ENCODE peak calls at places on chromosomes 12 and 14, in ten cellular contexts. E is cardiac fibroblast, X is WTC11, H is GM23338, S is SK-N-SH, Q is lower leg skin, O is GM10248, L is tibial artery, M is tibial nerve, D is cardiac muscle cell. V is an unnamed sample.

GRCh38 chr12:57941165-57941894 is at the start of gene ATP23:
- DNase-seq in Q (peak), S (peak), D (peak), O (peak), L (peak), E (peak), X (peak), H (peak), M (peak), V (peak)

GRCh38 chr14:60616326-60617044 is 32.8 kb downstream of the SIX1 start:
- DNase-seq in X (no peak), M (no peak), E (no peak), S (no peak), O (no peak), L (no peak), D (no peak), H (peak), Q (no peak), V (no peak)

GRCh38 chr12:92786045-92786444 is 83.3 kb downstream of the PLEKHG7 start:
- DNase-seq in X (no peak), Q (no peak), M (no peak), L (no peak), H (no peak), S (no peak), D (no peak), E (peak), O (no peak), V (no peak)

GRCh38 chr14:105210266-105211025 is 29.3 kb upstream of the NUDT14 start:
- DNase-seq in D (no peak), M (no peak), H (no peak), Q (no peak), S (no peak), O (no peak), X (no peak), E (no peak), L (no peak), V (no peak)

GRCh38 chr12:105348561-105348960 is 18.1 kb downstream of the C12orf75 start:
- DNase-seq in E (no peak), M (no peak), D (no peak), H (no peak), Q (no peak), S (no peak), X (no peak), L (no peak), O (no peak), V (no peak)

GRCh38 chr14:81095539-81095938 is 125.2 kb downstream of the GTF2A1 start:
- DNase-seq in L (no peak), S (no peak), H (no peak), D (no peak), O (no peak), E (no peak), M (no peak), X (no peak), Q (no peak), V (no peak)

GRCh38 chr12:46942579-46942978 is 116.8 kb upstream of the SLC38A4 start:
- DNase-seq in M (no peak), X (no peak), O (no peak), L (no peak), H (no peak), Q (no peak), D (no peak), E (peak), S (no peak), V (no peak)

GRCh38 chr14:105848570-105848969 is 322.2 kb downstream of the TMEM121 start:
- DNase-seq in E (no peak), M (no peak), Q (no peak), O (no peak), H (no peak), X (no peak), D (no peak), S (no peak), L (no peak), V (no peak)

GRCh38 chr12:49292729-49293055 is 2.3 kb upstream of the PRPH start:
- DNase-seq in Q (no peak), E (no peak), O (no peak), X (no peak), H (no peak), D (no peak), M (no peak), L (no peak), S (peak), V (no peak)

GRCh38 chr14:96047101-96047500 is 7.9 kb downstream of the C14orf132 start:
- DNase-seq in X (no peak), D (no peak), O (no peak), H (no peak), Q (no peak), L (peak), M (no peak), S (no peak), E (no peak), V (no peak)

GRCh38 chr14:105857816-105858675 is 331.7 kb downstream of the TMEM121 start:
- DNase-seq in S (no peak), D (no peak), M (no peak), Q (peak), O (no peak), H (no peak), L (no peak), X (no peak), E (no peak), V (peak)

GRCh38 chr12:123748661-123749060 is 13.4 kb upstream of the DNAH10 start:
- DNase-seq in X (no peak), D (no peak), M (no peak), L (no peak), O (no peak), S (no peak), Q (no peak), H (no peak), E (peak), V (no peak)

GRCh38 chr12:2301531-2302461 is 249.0 kb downstream of the CACNA1C start:
- DNase-seq in H (no peak), D (no peak), O (no peak), M (no peak), L (peak), S (no peak), E (no peak), X (no peak), Q (peak), V (no peak)

GRCh38 chr12:48039151-48039550 is 34.9 kb upstream of the COL2A1 start:
- DNase-seq in H (no peak), L (no peak), X (no peak), M (no peak), S (no peak), D (no peak), O (no peak), E (no peak), Q (no peak), V (no peak)

GRCh38 chr12:10301103-10301502 is 6.6 kb upstream of the KLRD1 start:
- DNase-seq in E (peak), Q (no peak), L (no peak), D (no peak), X (no peak), S (no peak), M (no peak), O (no peak), H (no peak), V (no peak)

GRCh38 chr14:55026441-55026792 is 482 bp downstream of the WDHD1 start:
- DNase-seq in Q (no peak), D (no peak), S (no peak), O (no peak), H (no peak), X (no peak), M (no peak), L (no peak), E (no peak), V (no peak)
- TF ChIP-seq CTCF in Q (no peak), D (no peak), S (no peak), O (no peak), H (no peak), X (no peak), M (no peak), L (no peak), E (no peak), V (no peak)

DNA sequence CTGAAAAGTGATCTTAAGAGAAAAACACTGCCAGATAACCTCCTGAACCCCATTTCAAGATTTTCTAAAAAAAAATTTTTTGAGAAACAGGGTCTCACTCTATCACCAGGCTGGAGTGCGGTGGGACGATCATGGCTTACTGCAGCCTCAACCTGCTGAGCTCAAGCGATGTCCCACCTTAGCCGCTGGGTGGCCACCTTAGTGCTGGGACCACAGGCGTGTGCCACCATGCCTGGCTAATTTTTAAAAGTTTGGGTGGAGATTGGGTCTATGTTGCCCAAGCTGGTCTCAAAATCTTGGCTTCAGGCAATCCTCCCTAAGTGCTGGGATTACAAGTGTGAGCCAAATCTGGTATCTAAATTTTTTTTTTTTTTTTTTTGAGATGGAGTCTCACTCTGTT is 3.4 kb downstream of the PNMA1 start:
- DNase-seq in Q (no peak), E (no peak), M (no peak), S (no peak), O (no peak), L (no peak), H (no peak), X (no peak), D (no peak), V (no peak)
- TF ChIP-seq CTCF in Q (no peak), E (no peak), M (no peak), S (no peak), O (no peak), L (no peak), H (peak), X (no peak), D (no peak), V (no peak)

DNA sequence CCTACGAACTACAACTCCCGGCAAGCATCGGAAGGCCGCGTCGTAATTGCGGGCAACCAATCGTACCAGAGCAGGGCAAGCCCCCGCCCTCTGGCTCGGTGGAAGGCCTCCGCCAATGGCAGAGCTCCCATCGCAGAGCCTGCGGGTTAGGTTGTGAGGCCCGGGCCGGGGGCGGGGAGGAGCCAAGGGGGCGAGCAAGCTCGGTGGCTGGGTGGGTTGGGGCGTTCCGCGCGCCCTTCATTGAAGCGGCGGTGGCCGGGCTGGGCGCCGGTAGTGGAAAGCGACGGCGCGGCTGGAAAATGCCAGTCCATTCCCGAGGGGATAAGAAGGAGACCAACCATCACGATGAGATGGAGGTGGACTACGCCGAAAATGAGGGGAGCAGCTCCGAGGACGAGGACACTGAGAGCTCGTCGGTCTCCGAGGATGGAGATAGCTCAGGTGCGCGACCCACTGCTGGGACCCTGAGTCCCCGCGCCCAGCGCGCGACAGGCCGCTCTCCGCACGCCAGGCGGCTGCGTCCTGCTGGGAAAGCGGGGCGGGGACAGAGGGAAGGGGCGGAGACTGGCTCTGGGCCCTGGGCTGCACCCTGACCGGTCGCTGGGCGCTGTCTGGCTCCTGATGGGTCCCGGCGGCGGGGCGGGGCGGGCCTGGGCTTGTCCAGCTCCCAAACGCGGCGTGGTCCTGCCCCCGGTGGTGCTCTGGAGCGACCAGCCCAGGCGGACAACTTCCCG is at the start of gene BRMS1L:
- DNase-seq in S (peak), L (peak), X (peak), D (peak), H (peak), E (peak), Q (peak), O (peak), M (peak), V (peak)
- TF ChIP-seq CTCF in S (no peak), L (no peak), X (no peak), D (no peak), H (no peak), E (no peak), Q (no peak), O (no peak), M (peak), V (no peak)

GRCh38 chr14:97221572-97221971 is 424.4 kb downstream of the VRK1 start:
- DNase-seq in E (no peak), M (no peak), L (no peak), H (no peak), X (no peak), O (no peak), Q (no peak), D (no peak), S (no peak), V (no peak)

GRCh38 chr14:97219356-97220017 is 422.3 kb downstream of the VRK1 start:
- DNase-seq in D (no peak), L (no peak), E (no peak), M (no peak), Q (no peak), H (peak), S (peak), X (peak), O (no peak), V (no peak)

GRCh38 chr14:97217094-97217885 is 420.1 kb downstream of the VRK1 start:
- DNase-seq in X (no peak), H (peak), D (no peak), Q (no peak), O (no peak), S (no peak), M (no peak), L (no peak), E (no peak), V (no peak)

GRCh38 chr14:97218336-97218712 is 421.1 kb downstream of the VRK1 start:
- DNase-seq in X (peak), L (no peak), M (no peak), S (no peak), H (peak), O (no peak), E (no peak), D (peak), Q (no peak), V (no peak)

DNA sequence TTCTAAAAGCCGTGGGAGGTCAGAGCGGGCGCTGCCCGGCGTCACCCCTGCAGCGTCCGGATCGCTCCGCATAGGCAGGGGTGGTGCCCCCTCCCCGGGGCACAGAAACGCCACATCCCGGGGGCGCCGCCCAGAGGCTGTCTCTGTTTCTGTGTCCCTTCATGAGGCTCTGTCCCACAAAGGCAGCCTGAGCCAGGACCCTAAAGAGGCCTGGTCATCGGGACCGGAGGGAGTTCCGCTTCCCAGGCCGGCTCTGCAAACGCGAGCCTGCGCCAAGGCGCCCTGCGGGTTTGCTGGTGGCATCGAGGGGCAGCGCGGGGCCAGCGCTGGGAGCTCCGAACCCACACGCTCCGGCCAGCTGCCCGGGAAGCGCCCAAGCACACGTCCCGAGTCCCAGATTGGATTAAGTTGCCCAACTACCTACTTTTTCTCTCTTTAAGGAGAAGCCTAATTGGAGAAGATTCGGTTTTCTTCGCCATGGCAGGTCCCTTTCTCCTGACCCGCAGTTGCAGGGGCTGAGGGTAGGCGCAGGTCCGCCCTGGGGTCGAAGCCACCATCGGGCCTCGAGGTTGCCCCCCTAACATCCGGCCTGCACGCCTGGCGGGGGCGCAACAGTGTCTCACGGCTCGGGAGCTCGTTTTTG is 421.7 kb downstream of the VRK1 start:
- DNase-seq in D (peak), O (no peak), S (peak), M (no peak), L (no peak), H (peak), E (no peak), X (peak), Q (no peak), V (no peak)
- TF ChIP-seq CTCF in D (no peak), O (no peak), S (no peak), M (no peak), L (no peak), H (peak), E (no peak), X (no peak), Q (no peak), V (no peak)

GRCh38 chr14:31323419-31323818 is 96.9 kb downstream of the HEATR5A start:
- DNase-seq in X (no peak), D (no peak), S (no peak), M (no peak), L (no peak), H (no peak), E (no peak), O (no peak), Q (no peak), V (no peak)

GRCh38 chr14:31320922-31321779 is 99.2 kb downstream of the HEATR5A start:
- DNase-seq in H (no peak), L (no peak), X (no peak), O (no peak), S (no peak), E (no peak), Q (no peak), D (no peak), M (no peak), V (no peak)

GRCh38 chr14:31320216-31320615 is 100.1 kb downstream of the HEATR5A start:
- DNase-seq in E (no peak), S (no peak), M (no peak), O (no peak), Q (no peak), L (no peak), X (no peak), D (no peak), H (no peak), V (no peak)

GRCh38 chr14:31326111-31326510 is 94.2 kb downstream of the HEATR5A start:
- DNase-seq in S (no peak), Q (no peak), O (no peak), M (peak), E (peak), H (no peak), X (no peak), D (no peak), L (no peak), V (no peak)
- TF ChIP-seq CTCF in S (peak), Q (no peak), O (peak), M (no peak), E (no peak), H (peak), X (no peak), D (no peak), L (no peak), V (no peak)

GRCh38 chr12:67789266-67789665 is 140.7 kb downstream of the DYRK2 start:
- DNase-seq in E (no peak), S (no peak), O (no peak), L (no peak), X (no peak), Q (no peak), H (no peak), M (no peak), D (no peak), V (no peak)
- TF ChIP-seq CTCF in E (no peak), S (no peak), O (no peak), L (no peak), X (no peak), Q (no peak), H (no peak), M (no peak), D (no peak), V (no peak)

DNA sequence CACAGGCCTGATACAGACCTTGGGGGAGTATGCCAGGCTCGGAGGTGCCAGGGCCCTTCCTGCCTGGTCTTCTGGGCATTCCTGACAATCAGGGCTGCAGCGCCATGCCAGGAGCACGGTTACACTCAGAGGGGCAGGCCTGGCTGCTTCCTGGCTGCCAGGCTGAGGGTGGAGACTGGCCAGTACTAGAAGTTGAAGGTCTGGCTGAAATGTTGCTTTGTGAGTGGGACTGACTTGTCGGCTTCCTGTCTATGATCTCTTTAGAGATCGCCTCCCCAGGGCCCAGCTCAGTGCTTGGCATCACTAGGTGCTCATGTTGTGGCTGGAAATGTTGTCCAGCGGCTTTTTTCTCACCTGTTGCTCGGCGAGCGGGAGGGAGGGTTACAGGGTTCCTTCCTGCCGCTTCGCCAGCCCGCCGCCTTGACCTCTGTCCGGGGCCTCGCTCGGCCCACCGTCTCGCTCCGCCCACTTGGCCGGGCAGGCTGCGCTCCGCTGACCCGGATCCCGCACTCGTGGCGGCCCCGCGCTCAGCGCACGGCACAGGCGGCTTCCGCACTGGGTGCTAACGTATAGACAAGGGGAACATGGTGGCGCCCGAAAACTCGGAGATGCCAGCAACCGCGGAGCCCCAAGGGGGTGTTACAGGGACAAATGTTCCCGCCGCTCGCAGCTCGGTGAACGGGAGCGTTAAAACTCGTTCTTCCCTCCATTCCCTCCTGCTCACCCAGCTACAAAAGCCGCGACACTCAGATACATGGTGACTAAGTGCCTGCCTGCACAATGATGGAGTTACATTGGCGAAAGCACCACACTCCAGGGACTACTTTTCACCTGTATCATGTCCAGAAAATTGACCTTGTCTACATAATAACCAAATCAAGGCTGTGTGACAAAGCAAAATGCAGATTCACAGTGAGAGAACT is 32.7 kb downstream of the PAPLN start:
- DNase-seq in M (no peak), S (peak), O (peak), H (peak), X (peak), Q (peak), D (peak), L (no peak), E (peak), V (no peak)
- TF ChIP-seq CTCF in M (no peak), S (no peak), O (no peak), H (no peak), X (no peak), Q (no peak), D (no peak), L (no peak), E (no peak), V (no peak)

GRCh38 chr14:67428501-67429031 is 16.6 kb upstream of the PLEK2 start:
- DNase-seq in H (no peak), Q (no peak), L (no peak), S (no peak), X (no peak), E (peak), D (peak), M (no peak), O (no peak), V (no peak)
- TF ChIP-seq CTCF in H (no peak), Q (no peak), L (no peak), S (no peak), X (no peak), E (no peak), D (no peak), M (no peak), O (no peak), V (no peak)

GRCh38 chr14:53663709-53664108 is 292.9 kb downstream of the BMP4 start:
- DNase-seq in O (no peak), E (peak), H (peak), Q (no peak), L (no peak), D (peak), X (peak), S (no peak), M (no peak), V (no peak)
- TF ChIP-seq CTCF in O (no peak), E (peak), H (peak), Q (no peak), L (no peak), D (peak), X (no peak), S (peak), M (no peak), V (no peak)

GRCh38 chr14:103613517-103613916 is 15.5 kb upstream of the KLC1 start:
- DNase-seq in H (no peak), E (no peak), O (no peak), Q (no peak), L (no peak), M (no peak), X (no peak), D (no peak), S (no peak), V (no peak)
- TF ChIP-seq CTCF in H (no peak), E (no peak), O (no peak), Q (no peak), L (no peak), M (no peak), X (no peak), D (no peak), S (peak), V (no peak)